ENCODE peak calls at places on chromosomes 6 and 20, in four cellular contexts. I, K, Y and A are unnamed samples. For H3K4me1, the result is how much of the 10 kb centered on the place peaks cover.

GRCh38 chr6:56951049-56951816 is 3.7 kb upstream of the BEND6 start:
- DNase-seq in I (no peak), K (no peak), Y (no peak), A (no peak)

GRCh38 chr6:4281341-4282293 is 146.2 kb upstream of the ECI2 start:
- DNase-seq in I (no peak), K (no peak), Y (peak), A (peak)

GRCh38 chr6:12602951-12603710 is 113.4 kb upstream of the PHACTR1 start:
- DNase-seq in I (peak), K (no peak), Y (peak), A (no peak)

GRCh38 chr6:69865126-69865525 is 1.2 kb upstream of the COL19A1 start:
- DNase-seq in I (no peak), K (no peak), Y (peak), A (no peak)

GRCh38 chr6:111663692-111664564 is 58.2 kb upstream of the TRAF3IP2 start:
- DNase-seq in I (peak), K (no peak), Y (no peak), A (no peak)

GRCh38 chr6:88263591-88263990 is 97.4 kb upstream of the CNR1 start:
- DNase-seq in I (no peak), K (no peak), Y (no peak), A (no peak)

GRCh38 chr20:38685853-38686473 is 38.3 kb upstream of the SLC32A1 start:
- DNase-seq in I (no peak), K (peak), Y (peak), A (no peak)

GRCh38 chr6:57182017-57182432 is 9.9 kb downstream of the BAG2 start:
- DNase-seq in I (no peak), K (no peak), Y (no peak), A (no peak)

GRCh38 chr6:1392813-1393640 is 3.7 kb downstream of the FOXF2 start:
- DNase-seq in I (no peak), K (no peak), Y (no peak), A (no peak)

GRCh38 chr6:40387127-40387870 is 199.9 kb downstream of the LRFN2 start:
- DNase-seq in I (no peak), K (no peak), Y (no peak), A (no peak)

GRCh38 chr6:111727798-111728197 is 122.1 kb upstream of the TRAF3IP2 start:
- DNase-seq in I (no peak), K (no peak), Y (no peak), A (no peak)

GRCh38 chr20:49659096-49659495 is 54.6 kb downstream of the B4GALT5 start:
- DNase-seq in I (no peak), K (no peak), Y (no peak), A (no peak)

GRCh38 chr6:127532991-127533390 is 13.9 kb upstream of the MTCL3 start:
- DNase-seq in I (no peak), K (no peak), Y (no peak), A (no peak)

GRCh38 chr6:138815797-138816528 is 20.1 kb downstream of the ECT2L start:
- DNase-seq in I (no peak), K (peak), Y (peak), A (no peak)

GRCh38 chr20:34843421-34843820 is 18.0 kb upstream of the NCOA6 start:
- DNase-seq in I (no peak), K (no peak), Y (no peak), A (no peak)

GRCh38 chr6:2782825-2783187 is 17.6 kb downstream of the WRNIP1 start:
- DNase-seq in I (no peak), K (no peak), Y (no peak), A (no peak)

GRCh38 chr20:37075932-37076685 is 19.7 kb downstream of the RBL1 start:
- DNase-seq in I (no peak), K (no peak), Y (no peak), A (no peak)

GRCh38 chr20:38303908-38304379 is at the start of gene BPI:
- DNase-seq in I (peak), K (no peak), Y (no peak), A (peak)

GRCh38 chr20:49724637-49725606 is 11.2 kb upstream of the B4GALT5 start:
- DNase-seq in I (no peak), K (peak), Y (no peak), A (peak)

GRCh38 chr20:3646651-3647050 is 16.5 kb downstream of the GFRA4 start:
- DNase-seq in I (no peak), K (no peak), Y (no peak), A (no peak)

GRCh38 chr6:38542031-38542430 is 97.7 kb downstream of the BTBD9 start:
- DNase-seq in I (no peak), K (no peak), Y (peak), A (no peak)

GRCh38 chr20:23408957-23409356 is 12.3 kb downstream of the NAPB start:
- DNase-seq in I (no peak), K (no peak), Y (no peak), A (no peak)

GRCh38 chr6:82902290-82902689 is 163.4 kb downstream of the UBE3D start:
- DNase-seq in I (no peak), K (no peak), Y (no peak), A (no peak)

GRCh38 chr6:125149256-125150144 is 4.1 kb upstream of the TPD52L1 start:
- DNase-seq in I (no peak), K (no peak), Y (peak), A (no peak)

GRCh38 chr6:48426636-48427035 is 315.6 kb upstream of the PTCHD4 start:
- DNase-seq in I (no peak), K (no peak), Y (peak), A (no peak)

GRCh38 chr6:30845183-30845582 is 39.1 kb upstream of the DDR1 start:
- DNase-seq in I (no peak), K (no peak), Y (no peak), A (no peak)

GRCh38 chr6:149059557-149059956 is 258.0 kb upstream of the TAB2 start:
- DNase-seq in I (no peak), K (no peak), Y (no peak), A (no peak)

GRCh38 chr6:149062653-149063348 is 254.7 kb upstream of the TAB2 start:
- DNase-seq in I (no peak), K (no peak), Y (no peak), A (no peak)

GRCh38 chr6:149061933-149062332 is 255.6 kb upstream of the TAB2 start:
- DNase-seq in I (no peak), K (no peak), Y (no peak), A (no peak)

GRCh38 chr6:149060985-149061760 is 256.3 kb upstream of the TAB2 start:
- DNase-seq in I (no peak), K (no peak), Y (peak), A (no peak)

GRCh38 chr6:149060300-149060984 is 257.1 kb upstream of the TAB2 start:
- DNase-seq in I (no peak), K (peak), Y (no peak), A (no peak)
- H3K4me1 ChIP-seq in I (under half), K (under half), Y (under half), A (under half)

GRCh38 chr20:62028384-62028783 is 37.3 kb downstream of the TAF4 start:
- DNase-seq in I (no peak), K (no peak), Y (no peak), A (no peak)

GRCh38 chr20:62027116-62027515 is 38.6 kb downstream of the TAF4 start:
- DNase-seq in I (no peak), K (no peak), Y (no peak), A (no peak)

GRCh38 chr20:62026564-62026856 is 39.2 kb downstream of the TAF4 start:
- DNase-seq in I (no peak), K (no peak), Y (no peak), A (no peak)

GRCh38 chr20:62029296-62029695 is 36.4 kb downstream of the TAF4 start:
- DNase-seq in I (no peak), K (no peak), Y (no peak), A (no peak)

GRCh38 chr20:62027698-62028321 is 37.9 kb downstream of the TAF4 start:
- DNase-seq in I (no peak), K (no peak), Y (no peak), A (no peak)
- H3K4me1 ChIP-seq in I (under half), K (under half), Y (under half), A (under half)

GRCh38 chr20:53826597-53827291 is 233.1 kb upstream of the ZNF217 start:
- DNase-seq in I (no peak), K (no peak), Y (no peak), A (no peak)
- H3K4me1 ChIP-seq in I (under half), K (under half), Y (under half), A (under half)

GRCh38 chr20:43939762-43940121 is 25.1 kb downstream of the TOX2 start:
- DNase-seq in I (no peak), K (no peak), Y (peak), A (no peak)
- H3K4me1 ChIP-seq in I (under half), K (half or more), Y (under half), A (under half)

DNA sequence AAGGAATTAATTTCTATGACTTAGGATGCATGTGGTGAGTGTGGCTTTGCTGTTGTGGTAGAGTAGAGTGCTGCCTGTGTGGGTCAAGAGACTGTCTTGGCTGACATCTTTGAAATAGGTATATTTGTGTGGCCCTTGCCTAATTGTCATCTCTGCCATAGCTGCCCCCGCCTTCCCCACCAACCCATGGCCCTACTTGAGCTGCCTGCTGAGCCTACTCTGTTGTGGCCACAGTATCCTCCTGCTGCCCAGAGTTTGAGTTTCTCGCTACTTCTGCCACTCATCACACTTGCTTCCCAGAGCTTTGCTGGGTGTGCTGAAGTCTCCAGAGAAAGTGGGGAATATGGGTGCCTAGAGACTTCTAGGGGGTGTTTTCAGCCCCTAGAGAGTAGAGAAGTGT is 8.0 kb downstream of the PLCG1 start:
- DNase-seq in I (no peak), K (no peak), Y (no peak), A (no peak)
- H3K4me1 ChIP-seq in I (half or more), K (half or more), Y (under half), A (under half)